ENCODE peak calls at places on chromosomes 2 and 18, in four cellular contexts. M is AG04449, J is gastrocnemius medialis, H is GM23338. A is an unnamed sample.

GRCh38 chr2:203360833-203361430 is 32.7 kb downstream of the ABI2 start:
- DNase-seq in M (no peak), J (no peak), H (peak), A (no peak)

GRCh38 chr2:205930209-205930608 is 155.8 kb downstream of the INO80D start:
- DNase-seq in M (no peak), J (no peak), H (peak), A (no peak)

GRCh38 chr2:45173513-45173912 is 164.3 kb upstream of the SIX2 start:
- DNase-seq in M (peak), J (peak), H (no peak), A (no peak)

GRCh38 chr2:162261032-162261945 is 18.0 kb upstream of the FAP start:
- DNase-seq in M (no peak), J (peak), H (peak), A (no peak)

GRCh38 chr2:127694986-127695385 is 6.3 kb upstream of the SFT2D3 start:
- DNase-seq in M (no peak), J (no peak), H (no peak), A (peak)

GRCh38 chr2:74440378-74441110 is 1.2 kb downstream of the RTKN start:
- DNase-seq in M (no peak), J (peak), H (peak), A (peak)

GRCh38 chr2:112204411-112204810 is 50.4 kb downstream of the ZC3H8 start:
- DNase-seq in M (no peak), J (no peak), H (peak), A (no peak)

GRCh38 chr2:68157002-68157401 is 686 bp upstream of the PNO1 start:
- DNase-seq in M (no peak), J (no peak), H (peak), A (peak)

GRCh38 chr2:174412256-174412655 is 16.7 kb downstream of the SCRN3 start:
- DNase-seq in M (no peak), J (no peak), H (no peak), A (no peak)

GRCh38 chr18:59464521-59464920 is 105.5 kb upstream of the LMAN1 start:
- DNase-seq in M (no peak), J (no peak), H (no peak), A (no peak)

GRCh38 chr2:191678437-191679110 is 638 bp downstream of the NABP1 start:
- DNase-seq in M (no peak), J (peak), H (peak), A (peak)

GRCh38 chr18:76394780-76395476 is 100.1 kb downstream of the ZNF516 start:
- DNase-seq in M (no peak), J (peak), H (no peak), A (no peak)

GRCh38 chr2:239144713-239144999 is 256.2 kb downstream of the HDAC4 start:
- DNase-seq in M (no peak), J (no peak), H (no peak), A (no peak)

GRCh38 chr2:151289972-151290335 is 486 bp upstream of the NMI start:
- DNase-seq in M (no peak), J (peak), H (peak), A (no peak)

GRCh38 chr18:34352385-34353163 is 127.9 kb upstream of the NOL4 start:
- DNase-seq in M (no peak), J (no peak), H (peak), A (no peak)

GRCh38 chr18:12236934-12237832 is 17.0 kb upstream of the CIDEA start:
- DNase-seq in M (no peak), J (peak), H (peak), A (no peak)

GRCh38 chr18:26468931-26469340 is 79.4 kb downstream of the KCTD1 start:
- DNase-seq in M (no peak), J (no peak), H (peak), A (no peak)